ENCODE peak calls at places on chromosomes 7 and 10, in seven cellular contexts. One of them, this sample, is unnamed.

GRCh38 chr10:86367339-86367951 is 850 bp upstream of the GRID1 start:
- DNase-seq in H1: peak
- DNase-seq in K562: no peak
- DNase-seq in HepG2: no peak
- DNase-seq in GM12878: no peak
- DNase-seq in HCT116: no peak
- DNase-seq in SK-N-SH: peak
- DNase-seq in this sample: no peak

GRCh38 chr10:101397140-101397539 is 43.2 kb downstream of the BTRC start:
- DNase-seq in K562: peak
- DNase-seq in HCT116: peak
- DNase-seq in HepG2: peak
- DNase-seq in H1: no peak
- DNase-seq in GM12878: no peak
- DNase-seq in SK-N-SH: peak
- DNase-seq in this sample: no peak

GRCh38 chr10:96606216-96606615 is 19.4 kb upstream of the TM9SF3 start:
- DNase-seq in SK-N-SH: no peak
- DNase-seq in H1: no peak
- DNase-seq in GM12878: no peak
- DNase-seq in HepG2: no peak
- DNase-seq in HCT116: no peak
- DNase-seq in K562: no peak
- DNase-seq in this sample: no peak

GRCh38 chr10:73229567-73229966 is 17.5 kb downstream of the DNAJC9 start:
- DNase-seq in HCT116: no peak
- DNase-seq in SK-N-SH: no peak
- DNase-seq in GM12878: no peak
- DNase-seq in K562: no peak
- DNase-seq in H1: no peak
- DNase-seq in HepG2: no peak
- DNase-seq in this sample: no peak

GRCh38 chr10:49512121-49512809 is 26.7 kb downstream of the ERCC6 start:
- DNase-seq in HepG2: peak
- DNase-seq in H1: no peak
- DNase-seq in SK-N-SH: peak
- DNase-seq in K562: peak
- DNase-seq in HCT116: peak
- DNase-seq in GM12878: no peak
- DNase-seq in this sample: peak

GRCh38 chr7:137157256-137157655 is 186.3 kb downstream of the PTN start:
- DNase-seq in SK-N-SH: no peak
- DNase-seq in K562: no peak
- DNase-seq in HCT116: no peak
- DNase-seq in GM12878: no peak
- DNase-seq in H1: no peak
- DNase-seq in HepG2: no peak
- DNase-seq in this sample: no peak

GRCh38 chr10:96740579-96741281 is 20.4 kb upstream of the PIK3AP1 start:
- DNase-seq in GM12878: no peak
- DNase-seq in HepG2: no peak
- DNase-seq in H1: no peak
- DNase-seq in HCT116: no peak
- DNase-seq in SK-N-SH: no peak
- DNase-seq in K562: no peak
- DNase-seq in this sample: no peak

GRCh38 chr7:30771859-30772429 is 727 bp downstream of the MINDY4 start:
- DNase-seq in K562: peak
- DNase-seq in H1: no peak
- DNase-seq in GM12878: no peak
- DNase-seq in SK-N-SH: peak
- DNase-seq in HCT116: no peak
- DNase-seq in HepG2: no peak
- DNase-seq in this sample: no peak

GRCh38 chr10:75281980-75282379 is 46.2 kb upstream of the COMTD1 start:
- DNase-seq in GM12878: no peak
- DNase-seq in SK-N-SH: no peak
- DNase-seq in H1: no peak
- DNase-seq in HepG2: peak
- DNase-seq in HCT116: no peak
- DNase-seq in K562: no peak
- DNase-seq in this sample: no peak

GRCh38 chr10:89861584-89862287 is 160.3 kb downstream of the KIF20B start:
- DNase-seq in SK-N-SH: no peak
- DNase-seq in HCT116: peak
- DNase-seq in K562: no peak
- DNase-seq in H1: no peak
- DNase-seq in GM12878: no peak
- DNase-seq in HepG2: no peak
- DNase-seq in this sample: no peak

GRCh38 chr10:17793823-17794759 is 15.1 kb upstream of the MRC1 start:
- DNase-seq in K562: no peak
- DNase-seq in SK-N-SH: no peak
- DNase-seq in H1: no peak
- DNase-seq in GM12878: no peak
- DNase-seq in HCT116: no peak
- DNase-seq in HepG2: peak
- DNase-seq in this sample: no peak

GRCh38 chr7:142811154-142811737 is 40.5 kb downstream of the PRSS2 start:
- DNase-seq in GM12878: no peak
- DNase-seq in SK-N-SH: peak
- DNase-seq in HepG2: peak
- DNase-seq in H1: no peak
- DNase-seq in K562: peak
- DNase-seq in HCT116: peak
- DNase-seq in this sample: peak

GRCh38 chr7:16114633-16115032 is 306.7 kb downstream of the CRPPA start:
- DNase-seq in K562: peak
- DNase-seq in GM12878: no peak
- DNase-seq in HepG2: no peak
- DNase-seq in SK-N-SH: no peak
- DNase-seq in H1: no peak
- DNase-seq in HCT116: peak
- DNase-seq in this sample: peak

GRCh38 chr10:83603708-83604107 is 535.6 kb upstream of the GHITM start:
- DNase-seq in K562: no peak
- DNase-seq in HCT116: no peak
- DNase-seq in H1: no peak
- DNase-seq in SK-N-SH: no peak
- DNase-seq in GM12878: peak
- DNase-seq in HepG2: no peak
- DNase-seq in this sample: no peak

GRCh38 chr7:138064856-138065357 is 11.4 kb upstream of the AKR1D1 start:
- DNase-seq in H1: peak
- DNase-seq in SK-N-SH: no peak
- DNase-seq in K562: no peak
- DNase-seq in HCT116: no peak
- DNase-seq in HepG2: peak
- DNase-seq in GM12878: no peak
- DNase-seq in this sample: no peak

GRCh38 chr10:21959998-21960397 is 43.5 kb downstream of the DNAJC1 start:
- DNase-seq in SK-N-SH: no peak
- DNase-seq in HCT116: no peak
- DNase-seq in HepG2: no peak
- DNase-seq in GM12878: no peak
- DNase-seq in K562: no peak
- DNase-seq in H1: no peak
- DNase-seq in this sample: no peak

GRCh38 chr10:104690081-104690480 is 49.0 kb downstream of the SORCS3 start:
- DNase-seq in SK-N-SH: no peak
- DNase-seq in K562: no peak
- DNase-seq in H1: peak
- DNase-seq in HepG2: no peak
- DNase-seq in GM12878: no peak
- DNase-seq in HCT116: no peak
- DNase-seq in this sample: no peak

GRCh38 chr7:116633131-116633988 is 38.6 kb upstream of the MET start:
- DNase-seq in SK-N-SH: no peak
- DNase-seq in GM12878: peak
- DNase-seq in H1: no peak
- DNase-seq in HCT116: no peak
- DNase-seq in HepG2: no peak
- DNase-seq in K562: no peak
- DNase-seq in this sample: no peak

GRCh38 chr7:77331938-77332695 is 84.0 kb downstream of the GSAP start:
- DNase-seq in K562: peak
- DNase-seq in GM12878: peak
- DNase-seq in H1: no peak
- DNase-seq in HepG2: peak
- DNase-seq in SK-N-SH: peak
- DNase-seq in HCT116: peak
- DNase-seq in this sample: peak

GRCh38 chr10:112754001-112754411 is 196.0 kb upstream of the TCF7L2 start:
- DNase-seq in H1: no peak
- DNase-seq in SK-N-SH: no peak
- DNase-seq in GM12878: no peak
- DNase-seq in K562: no peak
- DNase-seq in HepG2: no peak
- DNase-seq in HCT116: no peak
- DNase-seq in this sample: no peak

DNA sequence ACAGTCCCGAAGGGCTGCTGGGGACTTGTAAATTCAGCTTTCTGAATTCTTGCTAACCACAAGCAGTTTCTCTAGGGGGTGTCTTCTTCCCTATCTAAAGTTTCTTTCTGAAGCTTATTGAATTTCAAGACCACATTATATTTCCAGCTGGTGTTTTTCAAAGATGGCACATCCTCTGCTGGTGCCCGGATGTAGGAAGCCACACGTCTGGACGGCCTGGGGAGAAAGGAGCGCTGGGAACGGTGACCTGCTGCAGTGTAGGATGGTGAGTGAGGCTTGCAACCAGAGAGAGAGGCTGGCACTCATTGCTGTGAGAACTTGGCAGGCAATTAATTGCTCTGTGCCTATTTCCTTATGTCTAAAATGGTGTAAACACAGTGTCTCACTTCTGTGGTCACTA is 776.4 kb downstream of the TYW1 start:
- DNase-seq in K562: no peak
- DNase-seq in HepG2: no peak
- DNase-seq in SK-N-SH: peak
- DNase-seq in GM12878: no peak
- DNase-seq in H1: no peak
- DNase-seq in HCT116: no peak
- DNase-seq in this sample: peak
- TF ChIP-seq JUND in K562: no peak
- TF ChIP-seq JUND in HepG2: no peak
- TF ChIP-seq JUND in SK-N-SH: no peak
- TF ChIP-seq JUND in GM12878: no peak
- TF ChIP-seq JUND in H1: no peak
- TF ChIP-seq JUND in HCT116: no peak
- TF ChIP-seq JUND in this sample: no peak

DNA sequence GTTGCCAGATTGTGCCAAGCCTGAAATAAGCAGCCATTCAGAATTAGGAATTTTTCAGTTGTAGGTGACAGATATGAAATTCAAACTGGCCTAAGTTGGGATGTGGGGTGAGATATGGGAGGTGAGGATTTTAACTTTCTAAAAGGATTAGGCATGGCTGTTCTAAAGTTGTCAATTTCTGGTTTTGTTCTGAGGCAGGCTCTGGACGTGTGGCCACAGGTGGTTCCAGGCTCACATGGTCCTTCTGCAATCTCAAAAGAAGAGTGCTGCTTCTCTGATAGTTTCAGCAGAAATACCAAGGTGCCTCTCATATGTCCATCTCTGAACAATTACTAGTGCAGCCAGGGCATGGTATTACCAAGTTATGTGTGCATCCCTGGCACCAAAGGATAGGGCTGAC is 21.4 kb downstream of the EFCAB10 start:
- DNase-seq in H1: no peak
- DNase-seq in HCT116: no peak
- DNase-seq in HepG2: no peak
- DNase-seq in GM12878: no peak
- DNase-seq in K562: no peak
- DNase-seq in SK-N-SH: no peak
- DNase-seq in this sample: no peak
- TF ChIP-seq JUND in H1: no peak
- TF ChIP-seq JUND in HCT116: no peak
- TF ChIP-seq JUND in HepG2: no peak
- TF ChIP-seq JUND in GM12878: no peak
- TF ChIP-seq JUND in K562: no peak
- TF ChIP-seq JUND in SK-N-SH: no peak
- TF ChIP-seq JUND in this sample: no peak

GRCh38 chr7:111175908-111176307 is 85.0 kb downstream of the LRRN3 start:
- DNase-seq in GM12878: no peak
- DNase-seq in H1: no peak
- DNase-seq in K562: no peak
- DNase-seq in SK-N-SH: no peak
- DNase-seq in HCT116: no peak
- DNase-seq in HepG2: no peak
- DNase-seq in this sample: no peak

GRCh38 chr7:111184960-111185359 is 94.0 kb downstream of the LRRN3 start:
- DNase-seq in K562: no peak
- DNase-seq in HCT116: no peak
- DNase-seq in HepG2: no peak
- DNase-seq in H1: no peak
- DNase-seq in GM12878: no peak
- DNase-seq in SK-N-SH: no peak
- DNase-seq in this sample: no peak

GRCh38 chr7:111183373-111183772 is 92.4 kb downstream of the LRRN3 start:
- DNase-seq in SK-N-SH: no peak
- DNase-seq in GM12878: no peak
- DNase-seq in K562: no peak
- DNase-seq in HCT116: no peak
- DNase-seq in HepG2: no peak
- DNase-seq in H1: no peak
- DNase-seq in this sample: no peak

GRCh38 chr7:111174476-111174875 is 83.5 kb downstream of the LRRN3 start:
- DNase-seq in HCT116: no peak
- DNase-seq in HepG2: no peak
- DNase-seq in K562: no peak
- DNase-seq in GM12878: no peak
- DNase-seq in H1: no peak
- DNase-seq in SK-N-SH: no peak
- DNase-seq in this sample: no peak

DNA sequence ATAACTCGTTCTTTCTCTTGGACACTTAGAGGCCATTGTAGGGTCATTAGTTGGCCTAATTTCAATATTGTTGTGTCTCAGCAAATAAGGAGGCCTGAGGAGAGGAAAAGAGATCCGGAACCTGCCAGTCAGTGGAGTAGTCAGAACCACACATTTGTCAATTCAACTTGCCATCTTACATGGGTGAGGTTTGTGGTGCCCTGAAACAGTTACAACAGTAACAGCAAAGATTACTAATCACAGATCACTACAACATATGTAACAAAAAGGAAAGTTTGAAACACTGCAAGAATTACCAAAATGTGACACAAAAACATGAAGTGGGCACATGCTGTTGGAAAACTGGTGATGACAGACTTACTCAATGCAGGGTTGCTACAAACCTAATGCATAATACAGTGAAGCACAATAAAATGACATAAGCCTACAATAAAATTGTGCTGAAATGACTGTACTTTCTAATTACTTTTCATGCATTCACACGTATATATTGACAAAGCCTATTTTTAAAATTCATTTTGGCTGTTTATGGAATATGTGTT is 89.4 kb downstream of the LRRN3 start:
- DNase-seq in H1: no peak
- DNase-seq in HepG2: no peak
- DNase-seq in HCT116: no peak
- DNase-seq in GM12878: no peak
- DNase-seq in SK-N-SH: no peak
- DNase-seq in K562: no peak
- DNase-seq in this sample: no peak
- TF ChIP-seq JUND in H1: no peak
- TF ChIP-seq JUND in HepG2: no peak
- TF ChIP-seq JUND in HCT116: no peak
- TF ChIP-seq JUND in GM12878: no peak
- TF ChIP-seq JUND in SK-N-SH: no peak
- TF ChIP-seq JUND in K562: no peak
- TF ChIP-seq JUND in this sample: no peak

GRCh38 chr10:78337646-78338391 is 304.2 kb downstream of the RPS24 start:
- DNase-seq in HepG2: no peak
- DNase-seq in H1: peak
- DNase-seq in SK-N-SH: no peak
- DNase-seq in K562: no peak
- DNase-seq in HCT116: no peak
- DNase-seq in GM12878: no peak
- DNase-seq in this sample: no peak
- TF ChIP-seq JUND in HepG2: no peak
- TF ChIP-seq JUND in H1: no peak
- TF ChIP-seq JUND in SK-N-SH: no peak
- TF ChIP-seq JUND in K562: no peak
- TF ChIP-seq JUND in HCT116: no peak
- TF ChIP-seq JUND in GM12878: no peak
- TF ChIP-seq JUND in this sample: no peak

This sample was measured in T47D.